ENCODE peak calls at places on chromosomes 16 and 17, in five cellular contexts. H is activated CD8-positive, alpha-beta T cell treated with anti-CD3 and anti-CD28 coated beads, Interleukin-2, amount 10 ng/mL, durations not matched to agents 7 days and 5 days; R is GM23248; S is heart right ventricle; Z is naive thymus-derived CD8-positive, alpha-beta T cell. M is an unnamed sample.

GRCh38 chr17:50266384-50267073 is 7.7 kb upstream of the TMEM92 start:
- DNase-seq in H (no peak), R (peak), Z (no peak), S (no peak), M (no peak)

GRCh38 chr16:86942469-86943175 is 364.3 kb downstream of the FOXL1 start:
- DNase-seq in Z (no peak), S (no peak), R (peak), H (no peak), M (no peak)

GRCh38 chr17:41211845-41212466 is 14.5 kb upstream of the KRTAP9-2 start:
- DNase-seq in S (no peak), R (peak), H (no peak), Z (no peak), M (no peak)

GRCh38 chr17:41823580-41823979 is 10.8 kb downstream of the FKBP10 start:
- DNase-seq in S (no peak), Z (no peak), H (no peak), R (no peak), M (no peak)

GRCh38 chr17:21263351-21263750 is 10.1 kb upstream of the NATD1 start:
- DNase-seq in R (peak), Z (no peak), H (no peak), S (no peak), M (no peak)

GRCh38 chr16:1457489-1458245 is 13.3 kb upstream of the CCDC154 start:
- DNase-seq in R (no peak), S (no peak), H (no peak), Z (no peak), M (no peak)

GRCh38 chr17:279356-279755 is 73.3 kb downstream of the RPH3AL start:
- DNase-seq in Z (no peak), R (no peak), S (no peak), H (no peak), M (no peak)

GRCh38 chr16:87108941-87109340 is 208.3 kb downstream of the C16orf95 start:
- DNase-seq in R (peak), S (no peak), H (no peak), Z (no peak), M (no peak)

GRCh38 chr17:16442141-16442540 is 26.8 kb downstream of the TRPV2 start:
- DNase-seq in H (no peak), Z (no peak), S (no peak), R (no peak), M (no peak)

GRCh38 chr17:27569257-27569722 is 61.7 kb upstream of the LGALS9 start:
- DNase-seq in R (peak), H (peak), Z (peak), S (no peak), M (no peak)

GRCh38 chr17:40813804-40814203 is 8.6 kb downstream of the KRT10 start:
- DNase-seq in Z (no peak), H (no peak), S (no peak), R (peak), M (no peak)

GRCh38 chr17:17305282-17305801 is 2.2 kb downstream of the NT5M start:
- DNase-seq in Z (peak), H (peak), S (no peak), R (no peak), M (peak)

GRCh38 chr17:41332239-41332638 is 16.7 kb upstream of the KRTAP17-1 start:
- DNase-seq in Z (no peak), R (no peak), S (no peak), H (no peak), M (no peak)

GRCh38 chr17:67200727-67201301 is 44.2 kb downstream of the HELZ start:
- DNase-seq in H (no peak), R (peak), Z (no peak), S (no peak), M (no peak)

GRCh38 chr17:75652934-75653549 is 13.9 kb downstream of the RECQL5 start:
- DNase-seq in R (peak), H (peak), S (no peak), Z (peak), M (no peak)

GRCh38 chr17:7060165-7060890 is 16.4 kb upstream of the SLC16A11 start:
- DNase-seq in Z (no peak), S (no peak), H (no peak), R (peak), M (no peak)

GRCh38 chr16:54748611-54749190 is 182.0 kb upstream of the IRX5 start:
- DNase-seq in R (no peak), Z (no peak), S (no peak), H (no peak), M (no peak)

GRCh38 chr17:1577186-1577585 is 14.6 kb upstream of the PITPNA start:
- DNase-seq in R (peak), S (peak), Z (no peak), H (no peak), M (no peak)

GRCh38 chr17:54948380-54948779 is 20.1 kb downstream of the COX11 start:
- DNase-seq in S (no peak), H (no peak), Z (no peak), R (peak), M (no peak)

GRCh38 chr16:81876273-81876900 is 97.3 kb downstream of the PLCG2 start:
- DNase-seq in Z (no peak), S (no peak), R (no peak), H (no peak), M (no peak)

GRCh38 chr17:55416470-55417052 is 5.1 kb downstream of the MMD start:
- DNase-seq in S (no peak), R (peak), H (no peak), Z (no peak), M (no peak)

GRCh38 chr17:76716146-76716833 is 5.5 kb upstream of the MXRA7 start:
- DNase-seq in Z (peak), R (peak), H (peak), S (no peak), M (no peak)

GRCh38 chr16:8530756-8531155 is 59.6 kb downstream of the TMEM114 start:
- DNase-seq in H (no peak), R (no peak), Z (no peak), S (no peak), M (no peak)

GRCh38 chr16:73636196-73636595 is 588.3 kb upstream of the ZFHX3 start:
- DNase-seq in R (no peak), H (no peak), Z (no peak), S (no peak), M (no peak)

GRCh38 chr16:64391009-64391663 is 730.7 kb downstream of the CDH11 start:
- DNase-seq in R (peak), Z (no peak), H (no peak), S (no peak), M (no peak)

GRCh38 chr17:60159479-60159866 is 9.7 kb downstream of the CA4 start:
- DNase-seq in S (no peak), H (no peak), Z (no peak), R (no peak), M (no peak)

GRCh38 chr17:61568219-61569072 is 22.6 kb downstream of the NACA2 start:
- DNase-seq in R (no peak), Z (no peak), H (no peak), S (no peak), M (no peak)

GRCh38 chr16:85316321-85316919 is 204.1 kb upstream of the CIBAR2 start:
- DNase-seq in S (peak), R (peak), Z (no peak), H (peak), M (no peak)

GRCh38 chr17:83058478-83059167 is 20.8 kb upstream of the METRNL start:
- DNase-seq in H (peak), Z (no peak), S (no peak), R (no peak), M (no peak)

GRCh38 chr17:21131090-21131616 is 4.4 kb downstream of the DHRS7B start:
- DNase-seq in Z (no peak), S (no peak), R (no peak), H (no peak), M (no peak)

GRCh38 chr16:88941933-88942909 is 34.8 kb downstream of the CBFA2T3 start:
- DNase-seq in Z (peak), S (peak), R (peak), H (peak), M (peak)

GRCh38 chr16:48014349-48015135 is 141.3 kb downstream of the ABCC12 start:
- DNase-seq in Z (no peak), S (no peak), R (peak), H (no peak), M (no peak)

GRCh38 chr16:66359012-66359411 is 7.5 kb upstream of the CDH5 start:
- DNase-seq in S (no peak), R (peak), H (no peak), Z (no peak), M (no peak)

GRCh38 chr16:20675488-20676267 is 21.8 kb downstream of the ACSM1 start:
- DNase-seq in S (no peak), H (peak), Z (peak), R (peak), M (no peak)

GRCh38 chr16:67858448-67858993 is 11.0 kb upstream of the CENPT start:
- DNase-seq in H (no peak), S (no peak), R (peak), Z (no peak), M (no peak)

GRCh38 chr16:49012961-49013726 is 268.5 kb downstream of the CBLN1 start:
- DNase-seq in H (no peak), Z (no peak), S (peak), R (no peak), M (no peak)

GRCh38 chr17:50375858-50376538 is 3.0 kb downstream of the EME1 start:
- DNase-seq in H (no peak), R (no peak), Z (no peak), S (no peak), M (no peak)

GRCh38 chr16:88353232-88353631 is 29.5 kb upstream of the ZNF469 start:
- DNase-seq in H (no peak), S (no peak), Z (no peak), R (no peak), M (no peak)